ENCODE peak calls at places on chromosomes 11 and 22, in four cellular contexts. B, M, O and T are unnamed samples.
A peak's percentile ranks its signal among the peaks of the same experiment; 100 is the strongest.

GRCh38 chr11:12868315-12869073 is 140.6 kb upstream of the RASSF10 start:
- DNase-seq in O (no peak), M (no peak), B (no peak), T (no peak)

GRCh38 chr22:32661296-32661695 is 140.2 kb upstream of the TIMP3 start:
- DNase-seq in B (no peak), M (peak; percentile 87), O (peak; percentile 67), T (peak; percentile 14)

GRCh38 chr11:5689551-5689983 is at the start of gene TRIM22:
- DNase-seq in B (peak; percentile 48), M (no peak), O (peak; percentile 76), T (no peak)

GRCh38 chr22:45204751-45205623 is 35.7 kb downstream of the KIAA0930 start:
- DNase-seq in B (no peak), M (peak; percentile 54), O (no peak), T (no peak)

GRCh38 chr11:115643491-115643995 is 139.3 kb upstream of the CADM1 start:
- DNase-seq in B (no peak), O (no peak), M (no peak), T (no peak)

GRCh38 chr11:550746-551085 is 9.8 kb downstream of the LMNTD2 start:
- DNase-seq in O (no peak), B (no peak), M (no peak), T (no peak)

GRCh38 chr11:2795491-2795991 is 90.0 kb downstream of the CDKN1C start:
- DNase-seq in O (no peak), M (peak; percentile 56), B (no peak), T (no peak)

GRCh38 chr22:42484506-42484905 is 35.1 kb downstream of the RRP7A start:
- DNase-seq in B (no peak), M (no peak), O (no peak), T (no peak)

GRCh38 chr11:445765-446588 is 4.1 kb upstream of the PTDSS2 start:
- DNase-seq in O (no peak), B (no peak), M (no peak), T (no peak)

GRCh38 chr22:37303821-37304274 is 21.5 kb downstream of the CYTH4 start:
- DNase-seq in M (no peak), B (no peak), O (peak; percentile 79), T (no peak)

GRCh38 chr22:50696799-50697561 is 24.4 kb downstream of the SHANK3 start:
- DNase-seq in M (peak; percentile 64), O (peak; percentile 25), B (no peak), T (peak; percentile 44)

GRCh38 chr11:64874841-64875240 is 3.6 kb downstream of the EHD1 start:
- DNase-seq in B (no peak), O (no peak), M (no peak), T (no peak)

GRCh38 chr11:69641681-69642548 is 959 bp downstream of the CCND1 start:
- DNase-seq in O (no peak), M (peak; percentile 61), B (no peak), T (no peak)

GRCh38 chr11:19398772-19399542 is 158.2 kb upstream of the E2F8 start:
- DNase-seq in M (peak; percentile 79), O (no peak), B (peak; percentile 33), T (no peak)

GRCh38 chr22:23772315-23773246 is at the start of gene MMP11:
- DNase-seq in O (no peak), B (peak; percentile 67), M (peak; percentile 83), T (peak; percentile 59)

GRCh38 chr11:109305009-109305408 is 117.0 kb upstream of the C11orf87 start:
- DNase-seq in O (no peak), M (no peak), B (no peak), T (no peak)

GRCh38 chr22:20464096-20464614 is 26.5 kb upstream of the SCARF2 start:
- DNase-seq in B (no peak), M (no peak), O (no peak), T (no peak)

DNA sequence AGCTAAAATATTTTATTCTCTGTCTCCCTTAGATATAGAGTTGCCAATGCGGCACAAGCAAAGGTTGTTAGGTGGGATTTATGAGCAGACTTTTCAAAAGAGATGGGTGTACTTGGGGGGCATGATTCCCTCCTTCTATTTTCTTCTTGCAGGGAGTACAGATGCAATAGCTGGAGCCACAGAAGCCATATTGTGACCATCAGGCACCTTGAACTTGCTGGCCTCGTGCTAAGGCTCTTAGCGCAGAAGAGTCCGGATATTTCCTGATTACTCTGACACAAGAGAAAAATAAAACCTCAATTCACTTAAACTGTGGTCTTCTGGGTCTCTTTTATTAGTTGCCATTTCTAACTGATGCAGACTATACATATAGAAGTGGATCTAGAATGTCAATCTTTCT is 547.4 kb downstream of the MIAT start:
- DNase-seq in B (no peak), O (no peak), M (no peak), T (no peak)
- TF ChIP-seq CTCF in B (no peak), O (no peak), M (no peak), T (no peak)

DNA sequence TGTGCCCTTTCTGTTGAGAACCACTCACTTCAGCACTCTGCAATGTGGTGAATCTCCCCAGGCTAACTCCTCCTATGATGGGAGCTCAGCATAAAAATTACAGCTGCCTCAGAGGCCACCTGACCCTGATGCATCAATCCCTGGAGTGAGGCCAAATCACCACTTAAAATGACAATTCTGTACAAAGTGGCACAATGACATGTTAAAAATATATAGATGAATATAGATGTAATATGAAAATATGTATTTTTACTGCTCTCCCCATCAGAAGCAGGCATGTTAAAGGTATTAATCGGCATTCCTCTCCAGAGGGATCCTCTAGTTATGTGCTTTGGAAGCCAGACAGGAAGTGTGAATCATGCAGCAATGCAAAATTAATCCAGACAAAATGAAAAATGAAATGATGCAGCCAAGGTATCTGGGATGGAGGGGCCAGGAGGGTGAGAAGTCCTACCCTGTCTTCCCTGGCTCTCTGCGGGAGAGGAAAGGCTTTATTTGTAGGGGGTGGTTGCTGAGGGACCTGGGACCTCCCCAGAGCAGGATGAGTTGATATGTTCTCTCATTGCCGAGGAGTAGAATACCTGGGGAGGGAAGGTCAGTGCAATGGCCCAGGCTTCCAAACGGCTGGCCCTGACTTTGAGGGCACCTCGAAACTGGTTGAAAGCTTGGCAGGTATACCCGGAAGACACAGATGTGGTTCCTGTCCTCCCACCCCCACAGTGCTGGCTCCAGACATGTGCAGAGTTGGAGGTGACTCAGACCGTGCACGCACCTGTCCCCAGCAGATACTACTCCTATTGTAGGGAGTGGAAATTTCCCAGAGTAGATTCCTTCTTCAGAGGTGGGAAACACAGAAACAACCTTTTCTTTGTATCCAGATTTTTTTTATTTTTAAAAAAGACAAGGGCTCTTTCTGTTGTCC is 347.9 kb upstream of the NCAM1 start:
- DNase-seq in O (peak; percentile 88), B (no peak), M (no peak), T (no peak)
- TF ChIP-seq CTCF in O (no peak), B (no peak), M (no peak), T (no peak)

GRCh38 chr11:117314840-117315239 is 1.2 kb downstream of the BACE1 start:
- DNase-seq in B (no peak), M (peak; percentile 59), O (no peak), T (no peak)

GRCh38 chr11:117313828-117314768 is 2.0 kb downstream of the BACE1 start:
- DNase-seq in O (no peak), B (no peak), M (peak; percentile 58), T (no peak)

GRCh38 chr11:117315285-117316196 is 515 bp downstream of the BACE1 start:
- DNase-seq in B (no peak), M (peak; percentile 68), O (no peak), T (no peak)

GRCh38 chr11:117318738-117319137 is 2.7 kb upstream of the BACE1 start:
- DNase-seq in B (no peak), O (peak; percentile 17), M (no peak), T (no peak)

DNA sequence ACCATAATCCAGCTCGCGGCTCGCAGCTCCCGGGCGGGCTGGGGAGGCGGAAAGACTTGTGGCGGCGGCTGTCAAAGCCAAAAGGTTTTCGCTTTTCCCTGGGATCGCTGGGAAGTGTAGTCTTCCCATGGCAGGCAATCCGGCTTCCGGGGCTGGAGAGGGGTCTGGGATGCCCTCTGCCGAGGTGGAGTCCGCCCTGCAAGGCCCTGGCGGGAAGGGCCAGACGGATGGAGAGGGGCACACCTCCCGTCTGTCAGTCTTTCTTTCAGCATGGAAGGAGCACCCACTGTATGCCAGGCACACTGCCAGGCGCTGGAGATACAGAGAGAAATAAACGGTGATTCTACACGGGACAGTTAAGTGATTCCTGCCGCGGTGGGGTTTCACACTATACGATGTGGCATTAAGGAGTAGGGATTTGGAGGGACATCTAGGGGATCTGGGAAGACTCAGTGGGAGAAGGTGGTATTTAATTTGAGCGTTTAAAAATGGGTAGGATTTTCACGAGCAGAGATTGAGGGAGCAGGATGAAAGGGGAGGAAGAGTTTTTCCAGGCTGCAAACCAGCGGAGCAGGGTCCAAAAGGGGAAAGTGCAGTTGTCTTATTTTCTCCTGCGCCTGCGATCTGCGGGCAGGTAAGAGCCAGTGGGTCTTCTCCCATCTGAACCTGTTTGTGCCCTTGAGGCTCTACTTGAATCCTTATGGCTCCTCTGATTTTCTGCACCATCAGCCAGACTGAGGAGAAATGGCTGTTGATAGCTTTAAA is at the start of gene BACE1:
- DNase-seq in O (peak; percentile 60), B (peak; percentile 77), M (peak; percentile 92), T (peak; percentile 76)
- TF ChIP-seq CTCF in O (peak; percentile 56), B (no peak), M (peak; percentile 27), T (no peak)

GRCh38 chr22:48572951-48573350 is 1254.7 kb downstream of the BRD1 start:
- DNase-seq in B (no peak), M (no peak), O (no peak), T (no peak)

GRCh38 chr22:48576333-48577013 is 1251.2 kb downstream of the BRD1 start:
- DNase-seq in B (no peak), M (no peak), O (no peak), T (peak; percentile 72)

GRCh38 chr22:48575567-48576332 is 1251.9 kb downstream of the BRD1 start:
- DNase-seq in O (no peak), B (no peak), M (no peak), T (no peak)

GRCh38 chr22:48573766-48574165 is 1253.9 kb downstream of the BRD1 start:
- DNase-seq in M (no peak), B (no peak), O (no peak), T (no peak)

DNA sequence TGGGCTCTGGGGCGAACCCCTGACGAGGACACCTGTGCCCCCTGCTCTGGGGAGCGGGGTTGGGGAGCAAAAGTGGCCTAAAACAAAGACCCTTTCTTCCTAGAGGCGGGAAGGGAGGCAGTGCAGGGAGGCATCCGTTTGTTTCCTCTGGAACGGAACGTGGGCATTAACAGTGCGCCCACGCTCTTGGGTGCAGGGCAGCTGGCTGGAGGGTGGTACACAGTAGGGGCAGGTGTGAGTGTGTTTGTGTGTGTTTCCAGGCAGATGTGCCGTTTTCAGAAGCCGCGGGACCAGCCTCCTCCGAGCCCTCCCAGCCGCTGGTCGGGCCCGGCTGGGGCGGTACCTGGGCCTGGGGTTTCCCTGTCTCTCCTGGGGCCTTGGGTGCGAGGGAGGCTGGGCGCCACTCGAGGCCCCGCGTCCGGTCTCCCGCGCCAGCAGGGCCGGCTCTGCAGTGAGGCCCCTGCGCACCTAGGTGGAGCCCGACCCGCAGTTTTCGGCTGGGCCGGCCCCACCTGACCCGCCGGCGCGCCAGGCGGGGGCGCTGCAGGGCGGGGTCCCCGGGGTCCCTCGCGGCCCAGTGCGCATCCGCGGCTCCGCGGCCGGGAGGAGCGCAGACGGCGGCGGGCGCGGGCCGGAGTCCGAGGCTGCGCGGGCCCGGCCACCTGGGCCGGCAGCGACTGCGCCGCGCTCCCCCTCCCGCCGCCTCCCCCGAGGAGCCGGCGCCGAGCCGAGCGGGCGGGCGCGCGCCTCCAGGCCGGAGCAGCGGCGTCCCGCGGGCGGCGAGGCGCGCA is 1252.7 kb downstream of the BRD1 start:
- DNase-seq in M (no peak), B (no peak), O (no peak), T (peak; percentile 73)
- TF ChIP-seq CTCF in M (peak; percentile 26), B (peak; percentile 34), O (peak; percentile 54), T (peak; percentile 70)

GRCh38 chr11:44338031-44338430 is 28.1 kb upstream of the ALX4 start:
- DNase-seq in O (no peak), B (no peak), M (no peak), T (no peak)
- TF ChIP-seq CTCF in O (no peak), B (no peak), M (no peak), T (no peak)